ENCODE peak calls at places on chromosome 11, in nine cellular contexts. Z is activated naive CD4-positive, alpha-beta T cell treated with anti-CD3 and anti-CD28 coated beads, Interleukin-2, amount 50 U/mL, for 16 hours; I is GM23248; F is neural crest cell; B is stimulated activated CD4-positive, alpha-beta T cell treated with anti-CD3 and anti-CD28 coated beads, Interleukin-12 subunit alpha, Interleukin-12 subunit beta, amount 100 ng/mL, for 4 hours; R is effector CD4-positive, alpha-beta T cell; U is activated CD8-positive, alpha-beta memory T cell treated with anti-CD3 and anti-CD28 coated beads for 1 hour; T is NCI-H1930; D is astrocyte of the spinal cord. Q is an unnamed sample.

GRCh38 chr11:61654397-61654829 is 25.8 kb upstream of the DAGLA start:
- DNase-seq in B (no peak), Z (no peak), T (no peak), I (no peak), R (no peak), D (no peak), U (no peak), F (no peak), Q (peak)

GRCh38 chr11:63508009-63508408 is 2.1 kb downstream of the LGALS12 start:
- DNase-seq in Z (no peak), U (no peak), D (no peak), F (no peak), B (no peak), T (no peak), R (no peak), I (peak), Q (peak)

GRCh38 chr11:117815262-117815803 is 9.2 kb downstream of the FXYD2 start:
- DNase-seq in R (peak), D (no peak), Z (peak), B (peak), I (no peak), F (no peak), T (no peak), U (peak), Q (peak)

GRCh38 chr11:92249156-92249753 is 24.6 kb downstream of the FAT3 start:
- DNase-seq in R (no peak), B (no peak), Z (no peak), T (no peak), D (no peak), F (no peak), U (no peak), I (no peak), Q (no peak)

GRCh38 chr11:126702987-126703386 is 297.6 kb downstream of the KIRREL3 start:
- DNase-seq in I (no peak), F (no peak), T (no peak), D (no peak), Z (no peak), U (no peak), R (no peak), B (no peak), Q (no peak)

GRCh38 chr11:64064374-64065140 is 28.8 kb downstream of the FLRT1 start:
- DNase-seq in I (no peak), F (no peak), U (no peak), D (no peak), T (no peak), Z (no peak), B (no peak), R (no peak), Q (no peak)

GRCh38 chr11:116990061-116990473 is 108.2 kb downstream of the SIK3 start:
- DNase-seq in I (peak), D (peak), T (no peak), R (no peak), Z (no peak), U (no peak), F (no peak), B (no peak), Q (no peak)

GRCh38 chr11:111734383-111735261 is 31.6 kb downstream of the PPP2R1B start:
- DNase-seq in Z (no peak), F (no peak), I (peak), T (no peak), R (no peak), B (no peak), U (no peak), D (peak), Q (no peak)

GRCh38 chr11:26201411-26201810 is 130.5 kb upstream of the ANO3 start:
- DNase-seq in Z (no peak), T (no peak), U (no peak), R (no peak), B (no peak), I (peak), F (no peak), D (peak), Q (no peak)

GRCh38 chr11:292211-293121 is 3.5 kb downstream of the PGGHG start:
- DNase-seq in U (no peak), D (no peak), B (no peak), Z (peak), T (no peak), I (no peak), R (no peak), F (no peak), Q (no peak)

GRCh38 chr11:127345819-127346459 is 345.4 kb upstream of the KIRREL3 start:
- DNase-seq in T (no peak), I (peak), F (peak), B (peak), R (no peak), Z (peak), U (no peak), D (peak), Q (peak)

GRCh38 chr11:14499178-14499559 is 442 bp downstream of the COPB1 start:
- DNase-seq in U (peak), D (peak), R (peak), T (no peak), Z (peak), B (peak), I (peak), F (peak), Q (peak)

GRCh38 chr11:128181090-128181485 is 406.3 kb downstream of the ETS1 start:
- DNase-seq in D (no peak), Z (no peak), B (no peak), R (no peak), F (no peak), I (no peak), T (no peak), U (no peak), Q (no peak)

GRCh38 chr11:95708681-95709080 is 80.9 kb downstream of the FAM76B start:
- DNase-seq in Z (no peak), B (no peak), U (no peak), T (no peak), R (no peak), D (no peak), I (no peak), F (no peak), Q (no peak)

GRCh38 chr11:48170176-48170839 is 46.3 kb upstream of the OR4B1 start:
- DNase-seq in T (no peak), D (peak), Z (no peak), R (no peak), B (no peak), U (no peak), F (no peak), I (peak), Q (no peak)

GRCh38 chr11:97000481-97000880 is 610.7 kb downstream of the JRKL start:
- DNase-seq in F (no peak), B (no peak), U (no peak), D (no peak), I (no peak), T (no peak), R (no peak), Z (no peak), Q (no peak)

GRCh38 chr11:125155100-125155444 is 9.5 kb upstream of the PKNOX2 start:
- DNase-seq in R (no peak), T (no peak), F (no peak), Z (no peak), U (no peak), D (no peak), B (no peak), I (no peak), Q (no peak)

GRCh38 chr11:128725630-128726461 is 32.0 kb downstream of the FLI1 start:
- DNase-seq in I (peak), B (no peak), U (no peak), F (no peak), Z (peak), T (no peak), R (peak), D (peak), Q (no peak)

GRCh38 chr11:17544181-17544622 is at the start of gene USH1C:
- DNase-seq in U (peak), B (peak), F (peak), R (no peak), T (no peak), I (no peak), Z (no peak), D (no peak), Q (peak)

Q was measured in thyroid gland.